ENCODE peak calls at places on chromosomes 1 and 21, in four cellular contexts. W, R, L and G are unnamed samples.

GRCh38 chr1:52125727-52126359 is 16.0 kb upstream of the ZFYVE9 start:
- DNase-seq in W (no peak), R (no peak), L (no peak), G (no peak)

GRCh38 chr1:93616996-93617669 is 64.5 kb downstream of the BCAR3 start:
- DNase-seq in W (no peak), R (peak), L (peak), G (no peak)

GRCh38 chr21:32520885-32521735 is 64.2 kb downstream of the TCP10L start:
- DNase-seq in W (peak), R (peak), L (peak), G (peak)

GRCh38 chr1:224377676-224378006 is 21.0 kb downstream of the CNIH4 start:
- DNase-seq in W (no peak), R (no peak), L (peak), G (no peak)

GRCh38 chr1:245869847-245870246 is 637.2 kb downstream of the SMYD3 start:
- DNase-seq in W (no peak), R (no peak), L (peak), G (no peak)

GRCh38 chr1:42210421-42211133 is 46.0 kb upstream of the GUCA2A start:
- DNase-seq in W (no peak), R (no peak), L (peak), G (no peak)

GRCh38 chr1:100782473-100783010 is 63.0 kb downstream of the VCAM1 start:
- DNase-seq in W (no peak), R (no peak), L (no peak), G (no peak)

GRCh38 chr1:83794384-83794783 is 204.5 kb downstream of the TTLL7 start:
- DNase-seq in W (no peak), R (no peak), L (no peak), G (no peak)

GRCh38 chr1:29559055-29559454 is 322.7 kb downstream of the PTPRU start:
- DNase-seq in W (no peak), R (no peak), L (no peak), G (no peak)

GRCh38 chr21:40765771-40766170 is 81.2 kb downstream of the DSCAM start:
- DNase-seq in W (no peak), R (no peak), L (no peak), G (no peak)

GRCh38 chr1:40044065-40044575 is 3.6 kb downstream of the CAP1 start:
- DNase-seq in W (no peak), R (no peak), L (no peak), G (no peak)

GRCh38 chr1:75136158-75136815 is 2.1 kb downstream of the LHX8 start:
- DNase-seq in W (no peak), R (no peak), L (no peak), G (no peak)

GRCh38 chr1:240189386-240189989 is 97.8 kb downstream of the FMN2 start:
- DNase-seq in W (no peak), R (no peak), L (peak), G (no peak)

GRCh38 chr1:193674292-193674944 is 488.0 kb upstream of the B3GALT2 start:
- DNase-seq in W (no peak), R (no peak), L (no peak), G (no peak)

GRCh38 chr1:217586586-217586985 is 44.3 kb downstream of the GPATCH2 start:
- DNase-seq in W (no peak), R (no peak), L (no peak), G (no peak)

GRCh38 chr21:37564341-37564923 is 197.9 kb downstream of the DYRK1A start:
- DNase-seq in W (peak), R (peak), L (peak), G (peak)

GRCh38 chr1:2609271-2610035 is 22.9 kb downstream of the PRXL2B start:
- DNase-seq in W (peak), R (peak), L (no peak), G (no peak)

GRCh38 chr1:201355471-201355870 is 22.0 kb downstream of the TNNT2 start:
- DNase-seq in W (peak), R (peak), L (no peak), G (no peak)

GRCh38 chr1:102852583-102852982 is 255.7 kb downstream of the COL11A1 start:
- DNase-seq in W (no peak), R (no peak), L (no peak), G (no peak)
- TF ChIP-seq CTCF in W (no peak), R (no peak), L (no peak), G (no peak)

GRCh38 chr1:155167166-155168104 is 5.7 kb downstream of the KRTCAP2 start:
- DNase-seq in W (peak), R (peak), L (peak), G (peak)
- H3K4me3 ChIP-seq in W (peak), R (no peak), L (no peak), G (no peak)

DNA sequence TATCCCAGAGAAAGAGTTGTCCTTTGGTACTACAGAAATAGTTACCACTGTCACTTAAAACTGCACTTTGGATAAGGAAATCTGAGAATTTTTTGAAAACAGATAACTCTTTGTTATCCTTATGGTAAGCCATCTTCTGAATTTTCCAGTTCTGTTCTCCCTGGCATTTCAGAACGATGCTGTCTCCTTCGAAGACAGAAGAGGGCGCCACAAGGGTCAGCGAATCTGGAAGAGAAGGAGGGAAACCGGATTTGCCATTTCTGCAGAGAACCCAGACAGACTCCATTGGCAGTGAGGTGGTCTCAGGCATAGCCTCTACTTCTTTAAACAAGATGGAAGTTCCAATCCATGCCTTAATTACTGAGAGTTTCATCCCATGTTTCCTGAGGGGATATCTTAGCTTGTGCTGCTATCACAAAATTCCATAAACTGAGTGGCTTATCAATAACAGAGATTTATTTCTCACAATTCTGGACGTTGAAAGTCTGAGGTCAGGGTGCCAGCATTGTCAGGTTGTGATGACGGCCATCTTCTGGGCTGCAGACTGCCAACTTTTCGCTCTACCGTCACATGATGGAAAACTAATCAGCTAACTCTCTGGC is 6.4 kb downstream of the FCRL2 start:
- DNase-seq in W (no peak), R (no peak), L (no peak), G (no peak)
- TF ChIP-seq CTCF in W (peak), R (no peak), L (no peak), G (no peak)

DNA sequence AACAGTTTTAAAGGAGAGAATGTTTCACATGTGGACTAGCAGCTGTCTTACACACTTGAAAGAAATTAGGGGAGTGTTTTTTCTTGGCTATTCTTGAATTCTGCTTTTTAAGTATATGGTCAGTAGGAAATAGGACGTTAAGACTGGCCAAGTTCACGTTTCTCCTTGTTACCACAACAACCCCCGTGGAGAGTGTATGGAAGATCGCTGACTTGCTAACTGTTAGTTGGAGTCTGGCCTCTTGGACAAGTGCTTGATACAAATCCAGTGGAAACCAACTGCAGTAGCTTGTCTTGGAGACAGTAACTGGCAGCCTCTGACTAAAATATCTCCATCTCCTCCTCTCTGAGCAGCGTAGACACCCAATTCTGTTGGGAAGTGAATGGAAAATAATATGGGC is 3.8 kb upstream of the NFIA start:
- DNase-seq in W (no peak), R (no peak), L (no peak), G (no peak)
- H3K4me3 ChIP-seq in W (peak), R (peak), L (peak), G (no peak)

DNA sequence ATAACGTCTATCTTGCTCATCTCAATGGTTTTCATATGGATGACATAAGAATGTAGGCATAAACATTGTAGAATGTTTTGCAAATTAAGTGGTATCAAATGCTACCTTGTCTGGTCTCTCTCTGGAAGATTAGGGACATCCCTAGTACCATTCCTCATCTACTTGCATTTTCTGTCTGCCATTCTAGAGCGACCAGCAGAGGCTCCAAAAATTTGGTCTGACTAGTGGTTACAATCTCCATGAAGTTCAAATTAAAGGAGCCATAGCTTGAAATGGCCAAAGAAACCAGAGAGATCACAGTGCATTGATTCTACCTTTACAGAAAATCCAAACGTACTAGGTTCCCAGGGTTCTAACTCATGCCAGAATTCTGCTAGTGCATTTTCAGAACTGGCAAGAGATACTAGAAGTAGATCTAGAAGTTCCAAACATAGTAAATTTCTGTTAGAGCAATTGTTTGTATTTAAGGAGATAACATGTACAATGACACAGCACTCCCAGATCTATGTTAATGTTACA is 1.1 kb downstream of the CD84 start:
- DNase-seq in W (no peak), R (no peak), L (no peak), G (no peak)
- TF ChIP-seq CTCF in W (no peak), R (no peak), L (no peak), G (no peak)

DNA sequence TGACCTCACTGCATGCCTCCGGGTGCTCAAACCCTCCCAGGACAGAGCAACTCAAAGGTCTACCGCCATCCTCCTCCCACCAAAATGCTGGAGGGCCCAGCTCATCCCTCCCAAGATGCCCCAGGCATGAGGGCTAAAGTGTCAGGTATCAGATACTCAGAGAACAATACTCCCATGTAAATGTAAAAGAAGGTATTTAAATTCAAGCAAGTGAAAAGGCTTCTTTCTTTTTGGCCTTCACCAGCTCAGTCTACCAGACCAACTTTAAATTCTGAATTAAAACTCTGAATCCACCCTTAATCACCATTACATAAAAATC is 3.0 kb downstream of the PARP1 start:
- DNase-seq in W (peak), R (no peak), L (no peak), G (no peak)
- H3K4me3 ChIP-seq in W (peak), R (no peak), L (no peak), G (no peak)